ENCODE peak calls at places on chromosomes 11 and 22, in five cellular contexts. R is thyroid gland, M is fibroblast of lung, N is HCT116, V is coronary artery. H is an unnamed sample.

GRCh38 chr11:6895010-6895409 is 2.7 kb upstream of the OR2D2 start:
- DNase-seq in V (no peak), M (no peak), R (no peak), N (no peak), H (no peak)

GRCh38 chr11:82873919-82874333 is 26.3 kb downstream of the PRCP start:
- DNase-seq in R (no peak), N (no peak), V (no peak), M (no peak), H (no peak)

GRCh38 chr11:44003736-44004451 is 43.9 kb upstream of the ACCSL start:
- DNase-seq in N (no peak), M (no peak), R (no peak), V (peak), H (no peak)

GRCh38 chr22:35126993-35127392 is 61.0 kb downstream of the ISX start:
- DNase-seq in R (no peak), M (no peak), V (no peak), N (no peak), H (no peak)

GRCh38 chr11:74474316-74474715 is 7.0 kb upstream of the KCNE3 start:
- DNase-seq in N (no peak), R (peak), M (no peak), V (no peak), H (no peak)

GRCh38 chr11:7513210-7514098 is at the start of gene PPFIBP2:
- DNase-seq in V (peak), N (peak), M (peak), R (peak), H (peak)

GRCh38 chr22:42397332-42398246 is 34.6 kb downstream of the NFAM1 start:
- DNase-seq in M (no peak), N (no peak), R (peak), V (no peak), H (no peak)

GRCh38 chr22:28885939-28886338 is 2.6 kb downstream of the ZNRF3 start:
- DNase-seq in V (no peak), R (no peak), M (peak), N (no peak), H (no peak)

GRCh38 chr11:69509381-69509780 is 27.9 kb downstream of the LINC01488 start:
- DNase-seq in V (no peak), N (no peak), M (no peak), R (no peak), H (no peak)

GRCh38 chr11:46127150-46127638 is 5.9 kb upstream of the PHF21A start:
- DNase-seq in V (no peak), N (peak), R (no peak), M (peak), H (peak)

GRCh38 chr22:28799125-28799833 is 1.1 kb downstream of the XBP1 start:
- DNase-seq in R (no peak), N (peak), V (peak), M (peak), H (peak)

GRCh38 chr11:70064011-70064725 is 13.9 kb upstream of the ANO1 start:
- DNase-seq in M (no peak), R (no peak), N (no peak), V (peak), H (no peak)

GRCh38 chr11:111565111-111565720 is 24.7 kb downstream of the LAYN start:
- DNase-seq in V (no peak), R (peak), M (peak), N (peak), H (peak)

GRCh38 chr11:82790723-82791487 is 57.2 kb upstream of the FAM181B start:
- DNase-seq in R (no peak), M (peak), V (no peak), N (no peak), H (peak)

GRCh38 chr22:38005943-38006342 is 21.6 kb upstream of the SOX10 start:
- DNase-seq in N (no peak), R (no peak), V (no peak), M (no peak), H (no peak)

GRCh38 chr11:134276396-134277175 is 407 bp downstream of the GLB1L3 start:
- DNase-seq in N (no peak), R (no peak), V (no peak), M (no peak), H (no peak)

GRCh38 chr11:119356349-119357031 is 10.0 kb upstream of the MFRP start:
- DNase-seq in N (peak), V (no peak), M (peak), R (peak), H (peak)

GRCh38 chr11:9748361-9748970 is 84.6 kb downstream of the SWAP70 start:
- DNase-seq in R (peak), N (peak), M (peak), V (no peak), H (peak)

GRCh38 chr11:8832571-8833260 is 78.3 kb upstream of the AKIP1 start:
- DNase-seq in M (peak), V (no peak), R (peak), N (no peak), H (peak)

GRCh38 chr22:27260087-27260730 is 541.3 kb downstream of the MN1 start:
- DNase-seq in N (no peak), M (no peak), V (no peak), R (no peak), H (no peak)

GRCh38 chr22:46596032-46596441 is 24.1 kb upstream of the GRAMD4 start:
- DNase-seq in R (peak), M (peak), N (no peak), V (no peak), H (no peak)

GRCh38 chr11:2518112-2518982 is 73.5 kb downstream of the KCNQ1 start:
- DNase-seq in R (peak), N (no peak), M (no peak), V (no peak), H (no peak)

GRCh38 chr11:125874556-125875124 is 12.8 kb upstream of the HYLS1 start:
- DNase-seq in R (peak), N (peak), V (no peak), M (peak), H (peak)

GRCh38 chr11:133898031-133898769 is 52.9 kb upstream of the SPATA19 start:
- DNase-seq in R (no peak), M (no peak), V (peak), N (no peak), H (no peak)

GRCh38 chr11:118790357-118791014 is 478 bp downstream of the DDX6 start:
- DNase-seq in M (peak), N (no peak), V (peak), R (peak), H (peak)

GRCh38 chr11:32400196-32400595 is 35.1 kb downstream of the WT1 start:
- DNase-seq in N (no peak), M (peak), R (no peak), V (no peak), H (peak)

GRCh38 chr11:1351278-1351937 is 38.3 kb upstream of the BRSK2 start:
- DNase-seq in R (no peak), V (no peak), N (peak), M (no peak), H (no peak)

GRCh38 chr11:2358754-2359444 is 18.2 kb upstream of the CD81 start:
- DNase-seq in M (no peak), N (no peak), R (no peak), V (no peak), H (no peak)

GRCh38 chr11:110294509-110294908 is 1.9 kb downstream of the RDX start:
- DNase-seq in N (no peak), R (no peak), M (no peak), V (no peak), H (no peak)
- H3K4me3 ChIP-seq in N (peak), R (peak), M (peak), V (peak), H (peak)

GRCh38 chr22:17873804-17874203 is 99.5 kb upstream of the BID start:
- DNase-seq in V (no peak), N (no peak), R (no peak), M (no peak), H (no peak)
- TF ChIP-seq CTCF in V (no peak), N (no peak), R (no peak), M (no peak), H (no peak)

GRCh38 chr11:76233196-76233921 is 27.1 kb upstream of the WNT11 start:
- DNase-seq in N (no peak), M (no peak), R (no peak), V (no peak), H (no peak)
- H3K4me3 ChIP-seq in N (no peak), M (no peak), R (no peak), V (no peak), H (no peak)

GRCh38 chr22:50058338-50059184 is 463 bp upstream of the TTLL8 start:
- DNase-seq in N (no peak), V (no peak), R (no peak), M (no peak), H (no peak)

GRCh38 chr22:50060441-50061140 is 2.5 kb upstream of the TTLL8 start:
- DNase-seq in M (no peak), N (no peak), R (peak), V (no peak), H (no peak)

GRCh38 chr22:50059881-50060262 is 1.8 kb upstream of the TTLL8 start:
- DNase-seq in V (peak), M (no peak), R (no peak), N (no peak), H (no peak)

GRCh38 chr22:50057868-50058311 is at the start of gene TTLL8:
- DNase-seq in N (no peak), R (no peak), M (no peak), V (no peak), H (no peak)

GRCh38 chr22:50059185-50059880 is 1.2 kb upstream of the TTLL8 start:
- DNase-seq in M (no peak), V (peak), R (peak), N (no peak), H (peak)
- TF ChIP-seq CTCF in M (peak), V (no peak), R (no peak), N (no peak), H (peak)

GRCh38 chr11:104653011-104653806 is 245.1 kb downstream of the CASP12 start:
- DNase-seq in N (no peak), R (no peak), V (no peak), M (peak), H (peak)
- H3K4me3 ChIP-seq in N (no peak), R (no peak), V (peak), M (no peak), H (no peak)

DNA sequence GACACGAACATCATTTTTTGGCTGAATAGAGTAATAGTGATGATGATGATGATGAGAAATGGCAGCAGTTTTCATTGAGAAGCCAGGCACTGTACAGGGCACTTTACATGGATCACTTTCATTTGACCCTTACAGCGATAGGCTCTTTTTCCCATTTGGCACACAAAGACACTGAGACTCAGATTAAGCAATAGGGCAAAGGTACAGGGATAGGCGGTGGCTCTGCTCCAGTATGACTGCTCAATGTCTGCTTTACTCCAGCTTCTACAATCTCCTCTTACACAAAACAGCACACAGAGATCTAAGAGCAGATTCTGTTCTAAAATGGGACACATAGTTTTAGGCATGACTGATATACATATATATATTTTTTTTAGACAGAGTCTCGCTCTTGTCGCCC is 40.6 kb downstream of the MPPED2 start:
- DNase-seq in N (no peak), R (no peak), M (no peak), V (no peak), H (no peak)
- TF ChIP-seq CTCF in N (no peak), R (no peak), M (no peak), V (no peak), H (no peak)

GRCh38 chr11:30992513-30992849 is 377.1 kb downstream of the DCDC1 start:
- DNase-seq in R (no peak), M (peak), N (no peak), V (no peak), H (no peak)

GRCh38 chr11:30990625-30991348 is 378.8 kb downstream of the DCDC1 start:
- DNase-seq in M (no peak), N (no peak), R (no peak), V (no peak), H (no peak)

GRCh38 chr11:30991802-30992512 is 377.6 kb downstream of the DCDC1 start:
- DNase-seq in R (no peak), V (no peak), M (no peak), N (no peak), H (no peak)

GRCh38 chr11:30987819-30988218 is 381.7 kb downstream of the DCDC1 start:
- DNase-seq in N (no peak), R (no peak), V (no peak), M (no peak), H (peak)

GRCh38 chr11:30991376-30991775 is 378.2 kb downstream of the DCDC1 start:
- DNase-seq in R (no peak), V (no peak), M (no peak), N (no peak), H (no peak)
- H3K4me3 ChIP-seq in R (no peak), V (no peak), M (no peak), N (no peak), H (no peak)

H was measured in fibroblast of the aortic adventitia.